ENCODE peak calls at places on chromosomes 1 and 21, in nine cellular contexts. F is IMR-90, S is A549, A is right atrium auricular region, B is fibroblast of lung, U is colonic mucosa, V is AG04450, D is right lobe of liver, W is ascending aorta. G is an unnamed sample.

GRCh38 chr1:52767881-52768280 is 41.6 kb downstream of the ZYG11B start:
- DNase-seq in V (no peak), D (no peak), A (no peak), F (no peak), W (no peak), B (no peak), U (no peak), S (no peak), G (no peak)

GRCh38 chr1:187408217-187409004 is 579.7 kb downstream of the PLA2G4A start:
- DNase-seq in A (no peak), F (peak; percentile 37), S (no peak), D (no peak), W (no peak), V (peak; percentile 8), B (no peak), U (no peak), G (no peak)

GRCh38 chr1:156394835-156395461 is 25.9 kb downstream of the RHBG start:
- DNase-seq in A (no peak), F (no peak), S (no peak), U (no peak), V (no peak), D (no peak), B (no peak), W (no peak), G (peak; percentile 15)

GRCh38 chr21:45970674-45971486 is 10.7 kb upstream of the COL6A1 start:
- DNase-seq in A (no peak), D (no peak), W (no peak), B (peak; percentile 58), V (no peak), U (no peak), S (peak; percentile 17), F (peak; percentile 44), G (peak; percentile 10)

GRCh38 chr1:87197156-87197555 is 131.5 kb upstream of the LMO4 start:
- DNase-seq in W (no peak), U (no peak), D (no peak), B (peak; percentile 26), V (no peak), A (no peak), S (no peak), F (peak; percentile 52), G (no peak)

GRCh38 chr1:206921772-206922265 is at the start of gene FCMR:
- DNase-seq in V (no peak), F (no peak), S (no peak), B (no peak), W (no peak), D (no peak), A (no peak), U (no peak), G (peak; percentile 80)

GRCh38 chr1:178543291-178543609 is 30.3 kb downstream of the TEX35 start:
- DNase-seq in B (no peak), S (no peak), F (no peak), D (no peak), V (no peak), U (no peak), A (no peak), W (no peak), G (peak; percentile 81)

GRCh38 chr1:111599781-111600180 is 19.8 kb upstream of the RAP1A start:
- DNase-seq in S (no peak), V (no peak), F (no peak), B (no peak), W (no peak), D (no peak), A (no peak), U (no peak), G (no peak)

GRCh38 chr21:36700961-36701911 is 2.3 kb downstream of the SIM2 start:
- DNase-seq in U (no peak), D (no peak), A (no peak), V (no peak), B (no peak), S (no peak), W (no peak), F (no peak), G (no peak)

GRCh38 chr1:3869751-3870301 is 12.6 kb downstream of the DFFB start:
- DNase-seq in U (peak; percentile 25), S (no peak), A (no peak), D (no peak), B (no peak), F (no peak), V (no peak), W (no peak), G (no peak)

GRCh38 chr1:29650041-29650400 is 413.7 kb downstream of the PTPRU start:
- DNase-seq in A (peak; percentile 7), F (no peak), U (peak; percentile 7), B (no peak), S (no peak), W (no peak), V (no peak), D (no peak), G (no peak)

DNA sequence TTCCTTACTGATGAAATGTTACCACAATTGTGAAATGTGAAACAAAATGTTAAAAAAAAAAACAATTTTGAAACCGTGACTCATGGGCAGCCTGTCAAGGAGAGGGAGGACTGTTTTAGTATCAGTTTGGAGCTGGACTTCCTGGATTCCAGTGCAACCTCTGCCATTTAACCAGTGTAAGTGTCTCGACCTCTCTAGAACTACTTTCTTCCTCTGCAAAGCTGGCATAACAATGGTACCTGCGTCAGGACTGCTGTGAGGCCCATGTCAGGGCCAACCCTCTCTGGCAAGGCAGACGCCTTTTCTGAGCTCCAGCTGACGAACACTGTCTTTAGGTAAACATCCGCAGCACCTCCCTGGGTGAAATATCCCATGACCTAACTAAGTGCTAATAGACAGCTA is 20.9 kb downstream of the URB1 start:
- DNase-seq in V (peak; percentile 52), S (peak; percentile 56), D (no peak), F (peak; percentile 83), U (no peak), B (peak; percentile 90), A (no peak), W (no peak), G (no peak)
- H3K27ac ChIP-seq in V (peak overlapping the region; percentile 89), S (peak overlapping the region; percentile 62), D (no peak overlapping the region), F (peak overlapping the region; percentile 86), U (no peak overlapping the region), B (peak overlapping the region; percentile 38), A (peak overlapping the region; percentile 36), W (peak overlapping the region; percentile 86), G (no peak overlapping the region)

DNA sequence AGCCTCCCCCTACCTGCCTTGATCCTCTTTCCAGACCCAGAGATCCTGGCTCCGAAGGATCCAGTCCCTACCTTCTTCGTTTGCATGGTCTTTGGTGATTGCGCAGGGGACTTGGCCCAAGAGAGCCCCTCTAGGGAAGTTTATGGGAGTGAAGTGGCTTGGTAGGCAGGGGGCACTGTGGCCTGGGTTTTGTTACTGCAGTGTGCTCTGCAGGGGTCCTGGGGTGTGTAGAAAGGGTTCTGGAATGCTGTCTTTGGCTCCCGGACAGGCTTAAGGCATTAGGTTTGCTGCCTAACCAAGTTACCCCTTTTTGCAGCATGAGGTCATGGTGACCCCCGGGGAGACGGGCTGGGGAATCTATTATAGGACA is 3.8 kb downstream of the ATP8B2 start:
- DNase-seq in F (no peak), A (no peak), W (no peak), U (no peak), D (no peak), S (no peak), B (no peak), V (no peak), G (no peak)
- TF ChIP-seq CTCF in F (peak; percentile 18), A (no peak), W (peak; percentile 34), U (no peak), D (no peak), S (no peak), B (no peak), V (peak; percentile 37), G (peak; percentile 63)

GRCh38 chr1:248225537-248225936 is 5.7 kb upstream of the OR2M4 start:
- DNase-seq in B (no peak), S (no peak), F (no peak), D (no peak), W (no peak), U (no peak), V (no peak), A (no peak), G (no peak)
- H3K9me3 ChIP-seq in B (no peaks in the 10 kb centered on the region), S (peaks cover 8% of the 10 kb centered on the region), F (peaks cover 16% of the 10 kb centered on the region), D (no peaks in the 10 kb centered on the region), W (no peaks in the 10 kb centered on the region), U (no peaks in the 10 kb centered on the region), V (peaks cover 19% of the 10 kb centered on the region), A (no peaks in the 10 kb centered on the region), G (no peaks in the 10 kb centered on the region)

GRCh38 chr1:191959856-191960255 is 198.4 kb upstream of the RGS18 start:
- DNase-seq in W (no peak), A (no peak), V (no peak), U (no peak), D (no peak), B (no peak), F (no peak), S (no peak), G (no peak)

GRCh38 chr1:191963286-191963685 is 195.0 kb upstream of the RGS18 start:
- DNase-seq in V (peak; percentile 10), A (no peak), S (no peak), F (peak; percentile 59), D (no peak), B (peak; percentile 20), U (no peak), W (no peak), G (no peak)

GRCh38 chr1:191969287-191969686 is 189.0 kb upstream of the RGS18 start:
- DNase-seq in F (no peak), V (no peak), A (no peak), D (no peak), U (no peak), S (no peak), W (no peak), B (no peak), G (no peak)

GRCh38 chr1:191963781-191964455 is 194.3 kb upstream of the RGS18 start:
- DNase-seq in A (no peak), F (peak; percentile 15), D (no peak), V (no peak), S (no peak), W (no peak), U (no peak), B (peak; percentile 8), G (no peak)
- H3K27ac ChIP-seq in A (peak overlapping the region; percentile 58), F (no peak overlapping the region), D (no peak overlapping the region), V (no peak overlapping the region), S (no peak overlapping the region), W (no peak overlapping the region), U (no peak overlapping the region), B (no peak overlapping the region), G (no peak overlapping the region)

DNA sequence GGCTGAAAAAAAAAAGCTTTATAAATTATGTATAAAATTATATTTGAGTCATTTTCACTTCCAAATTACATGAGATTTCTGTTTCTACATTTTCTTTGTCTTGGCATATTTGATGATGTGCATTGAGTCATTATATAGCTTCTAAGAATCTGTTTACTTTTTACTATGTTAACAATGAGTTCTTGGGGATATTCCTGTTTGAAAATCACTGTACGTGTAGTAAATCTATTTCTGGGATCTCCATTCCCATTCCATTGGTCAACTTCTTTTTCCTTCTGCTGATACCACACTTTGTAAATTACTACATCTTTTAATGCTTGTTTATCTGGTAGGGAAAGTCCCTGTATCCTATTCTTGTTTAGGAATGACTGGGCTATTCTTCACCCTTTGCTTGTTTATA is 43.6 kb downstream of the TNFRSF9 start:
- DNase-seq in V (no peak), W (no peak), U (no peak), A (no peak), D (no peak), S (no peak), B (no peak), F (peak; percentile 53), G (no peak)
- TF ChIP-seq CTCF in V (no peak), W (no peak), U (no peak), A (no peak), D (no peak), S (no peak), B (no peak), F (no peak), G (no peak)